ENCODE peak calls at places on chromosomes 12 and 14, in seven cellular contexts. One of them, this sample, is unnamed.

GRCh38 chr14:56338674-56339073 is 220.5 kb downstream of the PELI2 start:
- DNase-seq in upper lobe of right lung: no peak
- DNase-seq in effector memory CD4-positive, alpha-beta T cell: no peak
- DNase-seq in lung: no peak
- DNase-seq in uterus: no peak
- DNase-seq in CD8-positive, alpha-beta memory T cell: no peak
- DNase-seq in HCT116: no peak
- DNase-seq in this sample: no peak

GRCh38 chr12:401235-402126 is at the start of gene CCDC77:
- DNase-seq in lung: peak; percentile 92
- DNase-seq in HCT116: peak; percentile 83
- DNase-seq in CD8-positive, alpha-beta memory T cell: peak; percentile 93
- DNase-seq in uterus: peak; percentile 93
- DNase-seq in upper lobe of right lung: peak; percentile 93
- DNase-seq in effector memory CD4-positive, alpha-beta T cell: peak; percentile 80
- DNase-seq in this sample: peak; percentile 89

GRCh38 chr12:31715283-31715825 is 13.5 kb downstream of the AMN1 start:
- DNase-seq in HCT116: no peak
- DNase-seq in CD8-positive, alpha-beta memory T cell: no peak
- DNase-seq in uterus: no peak
- DNase-seq in effector memory CD4-positive, alpha-beta T cell: no peak
- DNase-seq in upper lobe of right lung: no peak
- DNase-seq in lung: no peak
- DNase-seq in this sample: no peak

GRCh38 chr12:77064891-77065360 is 443 bp downstream of the E2F7 start:
- DNase-seq in HCT116: no peak
- DNase-seq in lung: no peak
- DNase-seq in effector memory CD4-positive, alpha-beta T cell: no peak
- DNase-seq in uterus: no peak
- DNase-seq in upper lobe of right lung: no peak
- DNase-seq in CD8-positive, alpha-beta memory T cell: no peak
- DNase-seq in this sample: peak; percentile 13

GRCh38 chr14:90305176-90305601 is 26.6 kb downstream of the NRDE2 start:
- DNase-seq in uterus: no peak
- DNase-seq in lung: no peak
- DNase-seq in HCT116: no peak
- DNase-seq in effector memory CD4-positive, alpha-beta T cell: no peak
- DNase-seq in upper lobe of right lung: no peak
- DNase-seq in CD8-positive, alpha-beta memory T cell: no peak
- DNase-seq in this sample: no peak

GRCh38 chr12:9943244-9943643 is 11.1 kb upstream of the CLEC2A start:
- DNase-seq in lung: no peak
- DNase-seq in upper lobe of right lung: no peak
- DNase-seq in uterus: no peak
- DNase-seq in effector memory CD4-positive, alpha-beta T cell: no peak
- DNase-seq in HCT116: no peak
- DNase-seq in CD8-positive, alpha-beta memory T cell: no peak
- DNase-seq in this sample: no peak

GRCh38 chr12:70812124-70812523 is 108.4 kb downstream of the PTPRR start:
- DNase-seq in lung: no peak
- DNase-seq in CD8-positive, alpha-beta memory T cell: no peak
- DNase-seq in upper lobe of right lung: no peak
- DNase-seq in effector memory CD4-positive, alpha-beta T cell: no peak
- DNase-seq in uterus: no peak
- DNase-seq in HCT116: no peak
- DNase-seq in this sample: no peak

GRCh38 chr12:71157601-71158233 is at the start of gene TSPAN8:
- DNase-seq in lung: no peak
- DNase-seq in CD8-positive, alpha-beta memory T cell: no peak
- DNase-seq in uterus: no peak
- DNase-seq in effector memory CD4-positive, alpha-beta T cell: no peak
- DNase-seq in HCT116: no peak
- DNase-seq in upper lobe of right lung: no peak
- DNase-seq in this sample: no peak

GRCh38 chr12:122327014-122327413 is 60.7 kb upstream of the VPS33A start:
- DNase-seq in lung: no peak
- DNase-seq in uterus: no peak
- DNase-seq in CD8-positive, alpha-beta memory T cell: no peak
- DNase-seq in upper lobe of right lung: no peak
- DNase-seq in HCT116: no peak
- DNase-seq in effector memory CD4-positive, alpha-beta T cell: no peak
- DNase-seq in this sample: no peak

GRCh38 chr14:50967719-50968266 is 23.5 kb upstream of the PYGL start:
- DNase-seq in uterus: no peak
- DNase-seq in lung: no peak
- DNase-seq in upper lobe of right lung: no peak
- DNase-seq in CD8-positive, alpha-beta memory T cell: no peak
- DNase-seq in HCT116: no peak
- DNase-seq in effector memory CD4-positive, alpha-beta T cell: no peak
- DNase-seq in this sample: no peak

GRCh38 chr12:89962648-89963047 is 254.0 kb upstream of the ATP2B1 start:
- DNase-seq in HCT116: no peak
- DNase-seq in uterus: no peak
- DNase-seq in CD8-positive, alpha-beta memory T cell: no peak
- DNase-seq in effector memory CD4-positive, alpha-beta T cell: no peak
- DNase-seq in lung: no peak
- DNase-seq in upper lobe of right lung: no peak
- DNase-seq in this sample: no peak

GRCh38 chr14:92651793-92652382 is 96.5 kb downstream of the LGMN start:
- DNase-seq in uterus: no peak
- DNase-seq in lung: peak; percentile 54
- DNase-seq in upper lobe of right lung: peak; percentile 87
- DNase-seq in effector memory CD4-positive, alpha-beta T cell: no peak
- DNase-seq in HCT116: no peak
- DNase-seq in CD8-positive, alpha-beta memory T cell: no peak
- DNase-seq in this sample: peak; percentile 20

GRCh38 chr12:92244036-92244435 is 98.4 kb upstream of the BTG1 start:
- DNase-seq in upper lobe of right lung: no peak
- DNase-seq in CD8-positive, alpha-beta memory T cell: no peak
- DNase-seq in lung: no peak
- DNase-seq in uterus: peak; percentile 42
- DNase-seq in effector memory CD4-positive, alpha-beta T cell: no peak
- DNase-seq in HCT116: no peak
- DNase-seq in this sample: no peak

GRCh38 chr12:45730116-45730841 is 773 bp downstream of the ARID2 start:
- DNase-seq in upper lobe of right lung: peak; percentile 78
- DNase-seq in uterus: peak; percentile 47
- DNase-seq in HCT116: no peak
- DNase-seq in lung: peak; percentile 35
- DNase-seq in CD8-positive, alpha-beta memory T cell: peak; percentile 63
- DNase-seq in effector memory CD4-positive, alpha-beta T cell: peak; percentile 27
- DNase-seq in this sample: peak; percentile 44

GRCh38 chr14:50061664-50062437 is 54.5 kb downstream of the VCPKMT start:
- DNase-seq in HCT116: no peak
- DNase-seq in CD8-positive, alpha-beta memory T cell: peak; percentile 79
- DNase-seq in upper lobe of right lung: peak; percentile 68
- DNase-seq in lung: no peak
- DNase-seq in effector memory CD4-positive, alpha-beta T cell: peak; percentile 54
- DNase-seq in uterus: peak; percentile 32
- DNase-seq in this sample: peak; percentile 54

GRCh38 chr12:24903305-24904088 is 45.4 kb downstream of the BCAT1 start:
- DNase-seq in effector memory CD4-positive, alpha-beta T cell: no peak
- DNase-seq in HCT116: no peak
- DNase-seq in uterus: no peak
- DNase-seq in CD8-positive, alpha-beta memory T cell: no peak
- DNase-seq in lung: no peak
- DNase-seq in upper lobe of right lung: no peak
- DNase-seq in this sample: no peak

GRCh38 chr12:65728913-65729793 is 95.1 kb upstream of the HMGA2 start:
- DNase-seq in HCT116: peak; percentile 59
- DNase-seq in upper lobe of right lung: no peak
- DNase-seq in effector memory CD4-positive, alpha-beta T cell: no peak
- DNase-seq in uterus: no peak
- DNase-seq in CD8-positive, alpha-beta memory T cell: no peak
- DNase-seq in lung: no peak
- DNase-seq in this sample: no peak

GRCh38 chr14:89615421-89615820 is 198.4 kb upstream of the FOXN3 start:
- DNase-seq in lung: no peak
- DNase-seq in upper lobe of right lung: no peak
- DNase-seq in effector memory CD4-positive, alpha-beta T cell: no peak
- DNase-seq in CD8-positive, alpha-beta memory T cell: no peak
- DNase-seq in uterus: no peak
- DNase-seq in HCT116: no peak
- DNase-seq in this sample: no peak

GRCh38 chr12:20368653-20369163 is 371 bp downstream of the PDE3A start:
- DNase-seq in upper lobe of right lung: peak; percentile 52
- DNase-seq in uterus: peak; percentile 40
- DNase-seq in HCT116: no peak
- DNase-seq in effector memory CD4-positive, alpha-beta T cell: no peak
- DNase-seq in CD8-positive, alpha-beta memory T cell: no peak
- DNase-seq in lung: no peak
- DNase-seq in this sample: no peak

GRCh38 chr12:104944252-104944651 is 13.8 kb downstream of the SLC41A2 start:
- DNase-seq in upper lobe of right lung: no peak
- DNase-seq in CD8-positive, alpha-beta memory T cell: no peak
- DNase-seq in lung: no peak
- DNase-seq in uterus: no peak
- DNase-seq in effector memory CD4-positive, alpha-beta T cell: no peak
- DNase-seq in HCT116: no peak
- DNase-seq in this sample: no peak
- H3K9me3 ChIP-seq in upper lobe of right lung: no peaks in the 10 kb centered on the region
- H3K9me3 ChIP-seq in CD8-positive, alpha-beta memory T cell: no peaks in the 10 kb centered on the region
- H3K9me3 ChIP-seq in lung: no peaks in the 10 kb centered on the region
- H3K9me3 ChIP-seq in uterus: peaks cover 2% of the 10 kb centered on the region
- H3K9me3 ChIP-seq in effector memory CD4-positive, alpha-beta T cell: no peaks in the 10 kb centered on the region
- H3K9me3 ChIP-seq in HCT116: no peaks in the 10 kb centered on the region
- H3K9me3 ChIP-seq in this sample: no peaks in the 10 kb centered on the region

GRCh38 chr12:30423330-30423729 is 272.3 kb downstream of the IPO8 start:
- DNase-seq in effector memory CD4-positive, alpha-beta T cell: no peak
- DNase-seq in HCT116: no peak
- DNase-seq in uterus: no peak
- DNase-seq in upper lobe of right lung: no peak
- DNase-seq in CD8-positive, alpha-beta memory T cell: no peak
- DNase-seq in lung: no peak
- DNase-seq in this sample: no peak
- H3K9me3 ChIP-seq in effector memory CD4-positive, alpha-beta T cell: no peaks in the 10 kb centered on the region
- H3K9me3 ChIP-seq in HCT116: no peaks in the 10 kb centered on the region
- H3K9me3 ChIP-seq in uterus: no peaks in the 10 kb centered on the region
- H3K9me3 ChIP-seq in upper lobe of right lung: no peaks in the 10 kb centered on the region
- H3K9me3 ChIP-seq in CD8-positive, alpha-beta memory T cell: no peaks in the 10 kb centered on the region
- H3K9me3 ChIP-seq in lung: no peaks in the 10 kb centered on the region
- H3K9me3 ChIP-seq in this sample: no peaks in the 10 kb centered on the region

GRCh38 chr12:34233618-34234017 is 211.3 kb downstream of the ALG10 start:
- DNase-seq in lung: no peak
- DNase-seq in effector memory CD4-positive, alpha-beta T cell: no peak
- DNase-seq in HCT116: no peak
- DNase-seq in uterus: no peak
- DNase-seq in CD8-positive, alpha-beta memory T cell: no peak
- DNase-seq in upper lobe of right lung: no peak
- DNase-seq in this sample: no peak
- H3K9me3 ChIP-seq in lung: no peaks in the 10 kb centered on the region
- H3K9me3 ChIP-seq in effector memory CD4-positive, alpha-beta T cell: no peaks in the 10 kb centered on the region
- H3K9me3 ChIP-seq in HCT116: no peaks in the 10 kb centered on the region
- H3K9me3 ChIP-seq in uterus: no peaks in the 10 kb centered on the region
- H3K9me3 ChIP-seq in CD8-positive, alpha-beta memory T cell: no peaks in the 10 kb centered on the region
- H3K9me3 ChIP-seq in upper lobe of right lung: no peaks in the 10 kb centered on the region
- H3K9me3 ChIP-seq in this sample: no peaks in the 10 kb centered on the region

GRCh38 chr12:1720494-1720893 is 29.6 kb downstream of the ADIPOR2 start:
- DNase-seq in upper lobe of right lung: no peak
- DNase-seq in effector memory CD4-positive, alpha-beta T cell: no peak
- DNase-seq in uterus: no peak
- DNase-seq in CD8-positive, alpha-beta memory T cell: no peak
- DNase-seq in HCT116: no peak
- DNase-seq in lung: no peak
- DNase-seq in this sample: no peak

GRCh38 chr12:1719139-1719538 is 28.3 kb downstream of the ADIPOR2 start:
- DNase-seq in upper lobe of right lung: no peak
- DNase-seq in CD8-positive, alpha-beta memory T cell: no peak
- DNase-seq in effector memory CD4-positive, alpha-beta T cell: no peak
- DNase-seq in uterus: no peak
- DNase-seq in HCT116: no peak
- DNase-seq in lung: no peak
- DNase-seq in this sample: no peak

GRCh38 chr12:1716215-1716862 is 25.5 kb downstream of the ADIPOR2 start:
- DNase-seq in upper lobe of right lung: no peak
- DNase-seq in HCT116: no peak
- DNase-seq in CD8-positive, alpha-beta memory T cell: no peak
- DNase-seq in lung: no peak
- DNase-seq in effector memory CD4-positive, alpha-beta T cell: no peak
- DNase-seq in uterus: no peak
- DNase-seq in this sample: no peak

GRCh38 chr12:1716911-1717310 is 26.0 kb downstream of the ADIPOR2 start:
- DNase-seq in uterus: no peak
- DNase-seq in lung: no peak
- DNase-seq in effector memory CD4-positive, alpha-beta T cell: no peak
- DNase-seq in upper lobe of right lung: no peak
- DNase-seq in HCT116: no peak
- DNase-seq in CD8-positive, alpha-beta memory T cell: no peak
- DNase-seq in this sample: no peak
- H3K9me3 ChIP-seq in uterus: no peaks in the 10 kb centered on the region
- H3K9me3 ChIP-seq in lung: no peaks in the 10 kb centered on the region
- H3K9me3 ChIP-seq in effector memory CD4-positive, alpha-beta T cell: no peaks in the 10 kb centered on the region
- H3K9me3 ChIP-seq in upper lobe of right lung: no peaks in the 10 kb centered on the region
- H3K9me3 ChIP-seq in HCT116: no peaks in the 10 kb centered on the region
- H3K9me3 ChIP-seq in CD8-positive, alpha-beta memory T cell: peaks cover 5% of the 10 kb centered on the region
- H3K9me3 ChIP-seq in this sample: no peaks in the 10 kb centered on the region